ENCODE peak calls at places on chromosomes 6 and 20, in eight cellular contexts. P is occipital lobe; E is activated CD4-positive, alpha-beta T cell treated with anti-CD3 and anti-CD28 coated beads, Interleukin-2, amount 50 U/mL, for 4 hours; Z is kidney glomerular epithelial cell; A is DMS 273 treated with DMSO at 0.1 percent for 48 hours; M is stimulated activated CD8-positive, alpha-beta memory T cell treated with anti-CD3 and anti-CD28 coated beads, Interleukin-15, amount 100 ng/mL, for 48 hours; K is stimulated activated CD4-positive, alpha-beta T cell treated with anti-CD3 and anti-CD28 coated beads, Interleukin-2, amount 100 ng/mL, for 24 hours; H is activated naive CD4-positive, alpha-beta T cell. U is an unnamed sample.

GRCh38 chr6:39092124-39092523 is 22.9 kb downstream of the SAYSD1 start:
- DNase-seq in K (no peak), M (no peak), Z (no peak), A (no peak), H (no peak), P (no peak), E (no peak), U (peak)

GRCh38 chr6:106309766-106310373 is 15.7 kb downstream of the ATG5 start:
- DNase-seq in K (no peak), Z (peak), M (no peak), E (no peak), A (no peak), P (no peak), H (no peak), U (no peak)

GRCh38 chr6:293185-294174 is 1.2 kb downstream of the DUSP22 start:
- DNase-seq in M (peak), P (no peak), E (peak), K (peak), H (no peak), Z (no peak), A (no peak), U (no peak)

GRCh38 chr6:110878751-110879539 is 4.4 kb downstream of the AMD1 start:
- DNase-seq in H (no peak), A (no peak), E (no peak), M (no peak), K (no peak), Z (peak), P (no peak), U (peak)

GRCh38 chr20:31975874-31976273 is 7.9 kb downstream of the XKR7 start:
- DNase-seq in P (no peak), K (no peak), M (no peak), H (no peak), A (no peak), Z (no peak), E (no peak), U (no peak)

GRCh38 chr6:76275746-76276145 is 203.3 kb upstream of the IMPG1 start:
- DNase-seq in M (no peak), A (no peak), H (no peak), E (no peak), P (no peak), K (no peak), Z (no peak), U (peak)

GRCh38 chr6:43973351-43973750 is 153.9 kb downstream of the MRPL14 start:
- DNase-seq in Z (no peak), E (no peak), K (no peak), A (no peak), P (no peak), M (no peak), H (no peak), U (no peak)

GRCh38 chr6:48449002-48449401 is 338.0 kb upstream of the PTCHD4 start:
- DNase-seq in K (no peak), P (no peak), E (no peak), H (no peak), A (no peak), M (no peak), Z (peak), U (no peak)

GRCh38 chr6:33201147-33201545 is 479 bp downstream of the SLC39A7 start:
- DNase-seq in M (no peak), K (no peak), A (no peak), H (no peak), P (no peak), E (no peak), Z (no peak), U (no peak)

GRCh38 chr6:44041461-44042260 is 85.6 kb downstream of the MRPL14 start:
- DNase-seq in K (no peak), Z (peak), M (no peak), E (no peak), P (peak), A (no peak), H (no peak), U (no peak)

GRCh38 chr6:29530671-29531310 is 28.7 kb downstream of the UBD start:
- DNase-seq in M (no peak), E (no peak), P (no peak), K (peak), H (no peak), A (no peak), Z (no peak), U (no peak)

GRCh38 chr6:136646377-136646776 is 96.2 kb upstream of the MAP7 start:
- DNase-seq in H (no peak), E (no peak), A (no peak), K (no peak), M (no peak), Z (no peak), P (no peak), U (no peak)

GRCh38 chr20:62019881-62020492 is 45.7 kb downstream of the TAF4 start:
- DNase-seq in H (no peak), Z (no peak), P (no peak), M (no peak), A (no peak), E (no peak), K (no peak), U (no peak)

GRCh38 chr6:41615311-41615710 is 23.0 kb upstream of the MDFI start:
- DNase-seq in K (no peak), M (no peak), P (no peak), E (no peak), A (no peak), Z (no peak), H (no peak), U (no peak)

GRCh38 chr6:135850882-135851281 is 619 bp upstream of the PDE7B start:
- DNase-seq in E (no peak), Z (no peak), H (no peak), A (no peak), P (no peak), K (no peak), M (no peak), U (no peak)

GRCh38 chr6:166849762-166850181 is 106.6 kb downstream of the RNASET2 start:
- DNase-seq in K (no peak), H (no peak), E (no peak), A (no peak), P (no peak), Z (no peak), M (no peak), U (no peak)

GRCh38 chr20:38091447-38092216 is 58.1 kb downstream of the RPRD1B start:
- DNase-seq in A (no peak), H (no peak), K (no peak), M (no peak), E (no peak), Z (no peak), P (no peak), U (no peak)

GRCh38 chr6:17224056-17224455 is 57.1 kb upstream of the RBM24 start:
- DNase-seq in H (no peak), M (no peak), P (no peak), Z (no peak), K (no peak), A (no peak), E (no peak), U (no peak)

GRCh38 chr6:63452117-63452516 is 120.2 kb upstream of the LOC128125822 start:
- DNase-seq in A (no peak), M (no peak), E (no peak), P (no peak), H (no peak), K (no peak), Z (no peak), U (no peak)

GRCh38 chr6:56168601-56169000 is 78.8 kb downstream of the COL21A1 start:
- DNase-seq in M (no peak), K (no peak), P (no peak), E (no peak), Z (no peak), A (no peak), H (no peak), U (no peak)

GRCh38 chr6:91193446-91193845 is 606.6 kb upstream of the MAP3K7 start:
- DNase-seq in E (no peak), H (no peak), K (no peak), A (no peak), M (no peak), Z (no peak), P (no peak), U (no peak)

GRCh38 chr6:142927274-142927586 is 17.7 kb downstream of the HIVEP2 start:
- DNase-seq in P (no peak), Z (peak), M (no peak), A (no peak), H (no peak), K (no peak), E (no peak), U (no peak)

GRCh38 chr6:36028887-36029324 is 1.3 kb downstream of the MAPK14 start:
- DNase-seq in M (peak), K (peak), H (peak), A (peak), P (peak), E (peak), Z (peak), U (peak)

GRCh38 chr6:70706491-70707123 is 38.9 kb downstream of the SMAP1 start:
- DNase-seq in H (no peak), E (no peak), A (no peak), Z (peak), K (no peak), M (no peak), P (no peak), U (peak)

GRCh38 chr6:40532349-40533028 is 54.7 kb downstream of the LRFN2 start:
- DNase-seq in H (no peak), E (no peak), Z (no peak), P (no peak), K (no peak), A (no peak), M (no peak), U (peak)

GRCh38 chr6:117555882-117556498 is 46.3 kb downstream of the GOPC start:
- DNase-seq in P (no peak), M (no peak), A (no peak), Z (peak), E (peak), K (peak), H (peak), U (no peak)

GRCh38 chr6:109480993-109481480 is 2.0 kb downstream of the ZBTB24 start:
- DNase-seq in K (no peak), Z (no peak), E (no peak), H (no peak), A (no peak), M (no peak), P (no peak), U (no peak)

GRCh38 chr20:48583801-48584200 is 244.0 kb downstream of the PREX1 start:
- DNase-seq in A (no peak), P (no peak), Z (no peak), M (no peak), E (no peak), H (no peak), K (no peak), U (no peak)

U was measured in NCI-H2081.